ENCODE peak calls at places on chromosomes 16 and 17, in eight cellular contexts. Y is left ventricle myocardium inferior; Q is CD8-positive, alpha-beta memory T cell; T is neural progenitor cell; J is right atrium auricular region; N is lung; S is cardiac muscle cell; R is endodermal cell. H is an unnamed sample.

GRCh38 chr17:28509784-28510183 is 3.6 kb downstream of the FOXN1 start:
- DNase-seq in Y (no peak), Q (no peak), T (no peak), J (no peak), N (no peak), S (no peak), R (no peak), H (no peak)

GRCh38 chr16:15032547-15033308 is 23.1 kb downstream of the NTAN1 start:
- DNase-seq in Y (no peak), Q (peak; percentile 23), T (no peak), J (no peak), N (no peak), S (peak; percentile 65), R (peak; percentile 13), H (no peak)

GRCh38 chr16:81807767-81808166 is 28.7 kb downstream of the PLCG2 start:
- DNase-seq in Y (no peak), Q (no peak), T (no peak), J (no peak), N (no peak), S (no peak), R (no peak), H (no peak)

GRCh38 chr17:2849327-2849670 is 53.1 kb downstream of the RAP1GAP2 start:
- DNase-seq in Y (no peak), Q (no peak), T (peak; percentile 29), J (no peak), N (no peak), S (no peak), R (peak; percentile 76), H (no peak)

GRCh38 chr17:16928406-16929280 is 43.3 kb downstream of the TNFRSF13B start:
- DNase-seq in Y (peak; percentile 14), Q (no peak), T (no peak), J (no peak), N (no peak), S (no peak), R (no peak), H (no peak)

GRCh38 chr17:41417576-41418015 is 6.8 kb downstream of the KRT37 start:
- DNase-seq in Y (no peak), Q (no peak), T (peak; percentile 35), J (no peak), N (no peak), S (no peak), R (peak; percentile 90), H (peak; percentile 11)

GRCh38 chr16:82748026-82748425 is 121.3 kb downstream of the CDH13 start:
- DNase-seq in Y (peak; percentile 51), Q (no peak), T (no peak), J (no peak), N (no peak), S (peak; percentile 91), R (no peak), H (no peak)

GRCh38 chr17:3012926-3013581 is 50.4 kb downstream of the OR1D5 start:
- DNase-seq in Y (peak; percentile 44), Q (peak; percentile 53), T (peak; percentile 80), J (peak; percentile 64), N (peak; percentile 64), S (peak; percentile 76), R (peak; percentile 96), H (peak; percentile 60)

GRCh38 chr16:85675528-85675927 is 13.2 kb downstream of the GINS2 start:
- DNase-seq in Y (no peak), Q (no peak), T (no peak), J (no peak), N (no peak), S (peak; percentile 55), R (no peak), H (peak; percentile 23)

GRCh38 chr17:77444653-77445029 is 303.9 kb downstream of the SEC14L1 start:
- DNase-seq in Y (peak; percentile 72), Q (no peak), T (no peak), J (no peak), N (no peak), S (peak; percentile 80), R (no peak), H (no peak)

GRCh38 chr16:29909398-29909797 is 9.1 kb downstream of the ASPHD1 start:
- DNase-seq in Y (no peak), Q (no peak), T (no peak), J (no peak), N (no peak), S (peak; percentile 59), R (no peak), H (no peak)

GRCh38 chr17:75849724-75850123 is 5.4 kb downstream of the WBP2 start:
- DNase-seq in Y (no peak), Q (no peak), T (no peak), J (no peak), N (no peak), S (no peak), R (no peak), H (no peak)

GRCh38 chr17:34613064-34614019 is 34.0 kb downstream of the TMEM132E start:
- DNase-seq in Y (no peak), Q (no peak), T (peak; percentile 65), J (no peak), N (no peak), S (peak; percentile 4), R (peak; percentile 84), H (no peak)

GRCh38 chr17:40179923-40180659 is 2.8 kb downstream of the RAPGEFL1 start:
- DNase-seq in Y (no peak), Q (no peak), T (no peak), J (no peak), N (no peak), S (peak; percentile 58), R (peak; percentile 76), H (no peak)

GRCh38 chr16:3642397-3643094 is 11.9 kb upstream of the DNASE1 start:
- DNase-seq in Y (no peak), Q (no peak), T (no peak), J (no peak), N (no peak), S (peak; percentile 62), R (peak; percentile 71), H (peak; percentile 41)

GRCh38 chr17:58272367-58273280 is 8.1 kb downstream of the MPO start:
- DNase-seq in Y (no peak), Q (no peak), T (no peak), J (peak; percentile 56), N (no peak), S (no peak), R (no peak), H (no peak)

GRCh38 chr17:32931686-32932085 is 3.7 kb downstream of the TMEM98 start:
- DNase-seq in Y (no peak), Q (no peak), T (no peak), J (no peak), N (no peak), S (no peak), R (no peak), H (no peak)

GRCh38 chr17:53058031-53058430 is 764.7 kb upstream of the KIF2B start:
- DNase-seq in Y (no peak), Q (no peak), T (no peak), J (no peak), N (no peak), S (no peak), R (no peak), H (no peak)

GRCh38 chr17:29216181-29216580 is 30.5 kb upstream of the CRYBA1 start:
- DNase-seq in Y (no peak), Q (no peak), T (no peak), J (no peak), N (no peak), S (no peak), R (no peak), H (no peak)

GRCh38 chr16:28977703-28978641 is 3.4 kb downstream of the SPNS1 start:
- DNase-seq in Y (no peak), Q (no peak), T (peak; percentile 43), J (no peak), N (no peak), S (no peak), R (peak; percentile 78), H (no peak)

GRCh38 chr17:17839792-17840707 is 3.3 kb upstream of the SREBF1 start:
- DNase-seq in Y (peak; percentile 90), Q (peak; percentile 78), T (peak; percentile 94), J (peak; percentile 88), N (peak; percentile 94), S (peak; percentile 93), R (peak; percentile 98), H (peak; percentile 85)

GRCh38 chr16:19481769-19482168 is 40.1 kb downstream of the GDE1 start:
- DNase-seq in Y (no peak), Q (no peak), T (no peak), J (no peak), N (no peak), S (no peak), R (no peak), H (no peak)
- H3K4me1 ChIP-seq in Y (no peaks in the 10 kb centered on the region), Q (no peaks in the 10 kb centered on the region), T (no peaks in the 10 kb centered on the region), J (no peaks in the 10 kb centered on the region), N (no peaks in the 10 kb centered on the region), S (no peaks in the 10 kb centered on the region), R (no peaks in the 10 kb centered on the region), H (no peaks in the 10 kb centered on the region)

GRCh38 chr17:50209133-50209471 is 7.7 kb upstream of the COL1A1 start:
- DNase-seq in Y (no peak), Q (no peak), T (no peak), J (no peak), N (no peak), S (no peak), R (no peak), H (no peak)
- H3K4me1 ChIP-seq in Y (peaks cover 62% of the 10 kb centered on the region), Q (peaks cover 8% of the 10 kb centered on the region), T (peaks cover 46% of the 10 kb centered on the region), J (peaks cover 2% of the 10 kb centered on the region), N (no peaks in the 10 kb centered on the region), S (peaks cover 50% of the 10 kb centered on the region), R (peaks cover 24% of the 10 kb centered on the region), H (peaks cover 79% of the 10 kb centered on the region)

GRCh38 chr16:57679768-57680167 is 11.7 kb downstream of the ADGRG3 start:
- DNase-seq in Y (no peak), Q (no peak), T (no peak), J (no peak), N (no peak), S (no peak), R (no peak), H (no peak)
- H3K4me1 ChIP-seq in Y (peaks cover 17% of the 10 kb centered on the region), Q (no peaks in the 10 kb centered on the region), T (peaks cover 19% of the 10 kb centered on the region), J (no peaks in the 10 kb centered on the region), N (no peaks in the 10 kb centered on the region), S (peaks cover 20% of the 10 kb centered on the region), R (no peaks in the 10 kb centered on the region), H (peaks cover 2% of the 10 kb centered on the region)

DNA sequence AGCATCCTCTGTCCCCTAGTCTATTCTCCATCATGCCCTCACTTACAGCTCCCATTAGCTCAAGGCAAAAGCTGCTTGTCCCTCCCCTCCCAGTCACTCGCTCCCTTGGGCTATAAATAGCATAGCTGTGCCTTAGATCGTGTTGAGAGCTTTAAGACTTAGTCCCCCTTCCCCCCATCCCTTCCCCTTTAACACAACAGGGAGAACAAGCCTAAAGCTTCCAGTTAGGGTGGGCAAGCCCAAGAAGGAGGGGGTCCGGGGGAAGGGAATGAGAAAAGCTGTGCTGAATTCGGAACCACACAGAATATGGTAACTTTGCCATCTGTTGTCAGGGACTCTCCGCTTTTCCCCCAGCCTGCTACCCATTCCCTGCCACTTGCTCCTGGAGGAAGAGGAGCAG is 4.9 kb upstream of the HIGD1B start:
- DNase-seq in Y (no peak), Q (no peak), T (peak; percentile 61), J (no peak), N (no peak), S (no peak), R (peak; percentile 76), H (no peak)
- H3K4me1 ChIP-seq in Y (peaks cover 15% of the 10 kb centered on the region), Q (no peaks in the 10 kb centered on the region), T (peaks cover 22% of the 10 kb centered on the region), J (no peaks in the 10 kb centered on the region), N (no peaks in the 10 kb centered on the region), S (peaks cover 27% of the 10 kb centered on the region), R (peaks cover 15% of the 10 kb centered on the region), H (peaks cover 33% of the 10 kb centered on the region)

DNA sequence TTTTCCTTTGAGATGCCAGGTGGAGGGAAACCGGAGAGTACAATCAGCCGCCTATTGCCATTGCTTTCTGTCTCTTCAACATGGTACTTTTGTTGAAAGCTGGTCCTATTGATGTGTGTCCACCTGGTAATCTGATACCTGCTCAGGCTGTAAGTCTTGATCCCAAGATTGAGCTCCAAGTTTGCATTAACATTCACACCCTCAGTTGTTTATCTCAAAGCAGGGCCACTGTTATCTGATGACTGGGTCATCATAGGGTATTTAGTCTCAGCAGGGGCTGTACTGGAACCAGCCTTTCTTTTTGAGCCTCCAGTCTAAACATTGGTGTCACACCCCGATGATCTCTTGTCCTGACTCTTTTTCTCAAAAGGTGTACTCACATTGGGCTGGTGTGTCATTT is 370.3 kb upstream of the TOM1L1 start:
- DNase-seq in Y (no peak), Q (no peak), T (no peak), J (no peak), N (no peak), S (no peak), R (peak; percentile 62), H (no peak)
- H3K4me1 ChIP-seq in Y (no peaks in the 10 kb centered on the region), Q (no peaks in the 10 kb centered on the region), T (peaks cover 6% of the 10 kb centered on the region), J (no peaks in the 10 kb centered on the region), N (no peaks in the 10 kb centered on the region), S (no peaks in the 10 kb centered on the region), R (peaks cover 5% of the 10 kb centered on the region), H (no peaks in the 10 kb centered on the region)

H was measured in SJSA1.